ENCODE peak calls at places on chromosome 5, in six cellular contexts. Q, G, J, Y, V and X are unnamed samples.

GRCh38 chr5:44275329-44275728 is 113.9 kb downstream of the FGF10 start:
- DNase-seq in Q (no peak), G (no peak), J (no peak), Y (no peak), V (no peak), X (no peak)

GRCh38 chr5:131792900-131793299 is 3.9 kb downstream of the FNIP1 start:
- DNase-seq in Q (no peak), G (no peak), J (no peak), Y (no peak), V (no peak), X (no peak)

GRCh38 chr5:91206734-91207133 is 176.4 kb downstream of the ARRDC3 start:
- DNase-seq in Q (no peak), G (no peak), J (no peak), Y (peak), V (no peak), X (peak)

GRCh38 chr5:134620634-134621033 is 12.0 kb downstream of the SAR1B start:
- DNase-seq in Q (no peak), G (no peak), J (no peak), Y (no peak), V (no peak), X (no peak)

GRCh38 chr5:132243366-132243977 is 14.0 kb upstream of the PDLIM4 start:
- DNase-seq in Q (no peak), G (no peak), J (no peak), Y (no peak), V (no peak), X (no peak)

GRCh38 chr5:181223729-181224389 is 778 bp downstream of the TRIM41 start:
- DNase-seq in Q (no peak), G (no peak), J (no peak), Y (no peak), V (no peak), X (peak)

GRCh38 chr5:153896701-153897100 is 142.0 kb downstream of the FAM114A2 start:
- DNase-seq in Q (peak), G (no peak), J (peak), Y (peak), V (no peak), X (no peak)

GRCh38 chr5:160507181-160507811 is 85.6 kb downstream of the PTTG1 start:
- DNase-seq in Q (no peak), G (no peak), J (peak), Y (peak), V (no peak), X (peak)

GRCh38 chr5:172533058-172533398 is 78.7 kb upstream of the SH3PXD2B start:
- DNase-seq in Q (no peak), G (no peak), J (no peak), Y (no peak), V (no peak), X (no peak)

GRCh38 chr5:120228262-120229031 is 235.7 kb upstream of the PRR16 start:
- DNase-seq in Q (no peak), G (no peak), J (no peak), Y (no peak), V (no peak), X (no peak)

GRCh38 chr5:130912088-130912487 is 253.0 kb downstream of the HINT1 start:
- DNase-seq in Q (no peak), G (no peak), J (no peak), Y (no peak), V (no peak), X (no peak)

GRCh38 chr5:40386293-40386692 is 293.4 kb upstream of the PTGER4 start:
- DNase-seq in Q (no peak), G (no peak), J (no peak), Y (peak), V (no peak), X (no peak)

GRCh38 chr5:73641811-73642210 is 15.8 kb downstream of the ARHGEF28 start:
- DNase-seq in Q (no peak), G (no peak), J (no peak), Y (no peak), V (no peak), X (no peak)

GRCh38 chr5:93378073-93378472 is 202.9 kb downstream of the NR2F1-AS1 start:
- DNase-seq in Q (no peak), G (no peak), J (peak), Y (peak), V (no peak), X (no peak)

GRCh38 chr5:153573326-153574033 is 83.0 kb downstream of the GRIA1 start:
- DNase-seq in Q (peak), G (no peak), J (no peak), Y (no peak), V (no peak), X (no peak)

GRCh38 chr5:143149759-143150158 is 253.7 kb downstream of the NR3C1 start:
- DNase-seq in Q (no peak), G (no peak), J (no peak), Y (no peak), V (no peak), X (no peak)

GRCh38 chr5:143605403-143606005 is 202.0 kb upstream of the NR3C1 start:
- DNase-seq in Q (no peak), G (no peak), J (no peak), Y (no peak), V (no peak), X (no peak)

GRCh38 chr5:5014836-5015235 is 125.3 kb upstream of the ADAMTS16 start:
- DNase-seq in Q (no peak), G (no peak), J (no peak), Y (peak), V (no peak), X (peak)

GRCh38 chr5:23208959-23209431 is 298.4 kb upstream of the PRDM9 start:
- DNase-seq in Q (no peak), G (peak), J (peak), Y (peak), V (no peak), X (peak)

GRCh38 chr5:123028222-123028621 is 8.3 kb downstream of the PPIC start:
- DNase-seq in Q (no peak), G (no peak), J (no peak), Y (no peak), V (no peak), X (no peak)

GRCh38 chr5:118857700-118858099 is 130.6 kb downstream of the DTWD2 start:
- DNase-seq in Q (no peak), G (no peak), J (no peak), Y (peak), V (no peak), X (no peak)

GRCh38 chr5:10920400-10920799 is 159.4 kb upstream of the DAP start:
- DNase-seq in Q (no peak), G (no peak), J (no peak), Y (no peak), V (no peak), X (no peak)

GRCh38 chr5:169325273-169325672 is 24.3 kb upstream of the SLIT3 start:
- DNase-seq in Q (no peak), G (no peak), J (no peak), Y (no peak), V (no peak), X (no peak)

GRCh38 chr5:132413567-132413966 is 44.1 kb downstream of the SLC22A5 start:
- DNase-seq in Q (no peak), G (no peak), J (no peak), Y (no peak), V (no peak), X (no peak)

GRCh38 chr5:18119156-18119785 is 485.0 kb downstream of the TAF11L14 start:
- DNase-seq in Q (no peak), G (no peak), J (no peak), Y (no peak), V (no peak), X (no peak)

GRCh38 chr5:168916266-168916665 is 337.1 kb upstream of the PANK3 start:
- DNase-seq in Q (no peak), G (no peak), J (no peak), Y (no peak), V (no peak), X (no peak)

GRCh38 chr5:60586307-60586901 is 113.6 kb downstream of the DEPDC1B start:
- DNase-seq in Q (no peak), G (no peak), J (no peak), Y (peak), V (no peak), X (peak)

GRCh38 chr5:140202078-140202477 is 27.1 kb downstream of the CYSTM1 start:
- DNase-seq in Q (no peak), G (no peak), J (no peak), Y (peak), V (no peak), X (peak)

GRCh38 chr5:173329370-173330150 is 1.3 kb upstream of the STC2 start:
- DNase-seq in Q (peak), G (no peak), J (no peak), Y (peak), V (no peak), X (no peak)

GRCh38 chr5:175867587-175868347 is 3.6 kb upstream of the CPLX2 start:
- DNase-seq in Q (peak), G (no peak), J (no peak), Y (no peak), V (no peak), X (peak)

GRCh38 chr5:11958321-11958720 is 54.1 kb upstream of the CTNND2 start:
- DNase-seq in Q (no peak), G (no peak), J (no peak), Y (no peak), V (no peak), X (no peak)

GRCh38 chr5:34030058-34030457 is 13.0 kb downstream of the C1QTNF3 start:
- DNase-seq in Q (no peak), G (no peak), J (no peak), Y (no peak), V (no peak), X (peak)

GRCh38 chr5:143085319-143085917 is 315.2 kb downstream of the ARHGAP26 start:
- DNase-seq in Q (no peak), G (no peak), J (no peak), Y (no peak), V (no peak), X (no peak)

GRCh38 chr5:172303090-172303995 is 19.8 kb upstream of the UBTD2 start:
- DNase-seq in Q (no peak), G (no peak), J (no peak), Y (peak), V (no peak), X (no peak)

GRCh38 chr5:176784218-176785165 is 25.9 kb upstream of the UNC5A start:
- DNase-seq in Q (no peak), G (no peak), J (peak), Y (peak), V (no peak), X (peak)

GRCh38 chr5:105587963-105588662 is 2025.5 kb upstream of the NUDT12 start:
- DNase-seq in Q (no peak), G (no peak), J (no peak), Y (no peak), V (no peak), X (peak)

GRCh38 chr5:14945021-14945420 is 73.4 kb upstream of the ANKH start:
- DNase-seq in Q (no peak), G (no peak), J (no peak), Y (no peak), V (no peak), X (no peak)

GRCh38 chr5:116652196-116652729 is 77.6 kb upstream of the SEMA6A start:
- DNase-seq in Q (no peak), G (peak), J (peak), Y (peak), V (no peak), X (peak)